ENCODE peak calls at places on chromosome 15, in six cellular contexts. N is neural progenitor cell, D is HCT116, A is hepatocyte, R is PC-3, S is MM.1S. I is an unnamed sample. For H3K4me1 and H3K27me3, the result is how much of the 10 kb centered on the place peaks cover.

GRCh38 chr15:89998923-89999675 is 2.0 kb upstream of the ZNF710 start:
- DNase-seq in N (no peak), D (no peak), A (no peak), R (no peak), S (no peak), I (no peak)

GRCh38 chr15:94083467-94083991 is 147.8 kb upstream of the MCTP2 start:
- DNase-seq in N (no peak), D (no peak), A (peak), R (no peak), S (no peak), I (no peak)

GRCh38 chr15:86879250-86880229 is 799.9 kb downstream of the AGBL1 start:
- DNase-seq in N (no peak), D (no peak), A (no peak), R (peak), S (no peak), I (no peak)

GRCh38 chr15:72285927-72286516 is 13.7 kb upstream of the PARP6 start:
- DNase-seq in N (peak), D (peak), A (peak), R (peak), S (peak), I (peak)

GRCh38 chr15:28086175-28086703 is 12.9 kb downstream of the OCA2 start:
- DNase-seq in N (peak), D (peak), A (peak), R (peak), S (peak), I (peak)

GRCh38 chr15:39685999-39686613 is 96.5 kb downstream of the FSIP1 start:
- DNase-seq in N (peak), D (peak), A (peak), R (peak), S (peak), I (peak)

GRCh38 chr15:90004671-90005070 is 3.5 kb downstream of the ZNF710 start:
- DNase-seq in N (no peak), D (no peak), A (peak), R (peak), S (no peak), I (no peak)

GRCh38 chr15:63752075-63752684 is 81.6 kb downstream of the HERC1 start:
- DNase-seq in N (peak), D (peak), A (peak), R (peak), S (peak), I (peak)

GRCh38 chr15:79673416-79674123 is 223.2 kb downstream of the MTHFS start:
- DNase-seq in N (peak), D (no peak), A (no peak), R (peak), S (no peak), I (peak)

GRCh38 chr15:101244039-101244781 is 7.6 kb downstream of the CHSY1 start:
- DNase-seq in N (no peak), D (no peak), A (no peak), R (no peak), S (no peak), I (no peak)

GRCh38 chr15:101242160-101242998 is 9.5 kb downstream of the CHSY1 start:
- DNase-seq in N (no peak), D (no peak), A (no peak), R (no peak), S (peak), I (no peak)

GRCh38 chr15:101242999-101243336 is 8.9 kb downstream of the CHSY1 start:
- DNase-seq in N (peak), D (no peak), A (no peak), R (no peak), S (no peak), I (no peak)

GRCh38 chr15:101244889-101245668 is 6.8 kb downstream of the CHSY1 start:
- DNase-seq in N (no peak), D (no peak), A (no peak), R (no peak), S (no peak), I (no peak)

GRCh38 chr15:101243420-101243819 is 8.4 kb downstream of the CHSY1 start:
- DNase-seq in N (no peak), D (no peak), A (no peak), R (no peak), S (no peak), I (no peak)
- H3K4me1 ChIP-seq in N (under half), D (under half), A (under half), R (under half), S (half or more), I (half or more)

GRCh38 chr15:65305776-65306175 is 1.3 kb downstream of the RNU5B-1 start:
- DNase-seq in N (no peak), D (no peak), A (no peak), R (no peak), S (no peak), I (no peak)
- TF ChIP-seq EZH2phosphoT487 in N (no peak), D (no peak), A (no peak), R (no peak), S (no peak), I (no peak)

DNA sequence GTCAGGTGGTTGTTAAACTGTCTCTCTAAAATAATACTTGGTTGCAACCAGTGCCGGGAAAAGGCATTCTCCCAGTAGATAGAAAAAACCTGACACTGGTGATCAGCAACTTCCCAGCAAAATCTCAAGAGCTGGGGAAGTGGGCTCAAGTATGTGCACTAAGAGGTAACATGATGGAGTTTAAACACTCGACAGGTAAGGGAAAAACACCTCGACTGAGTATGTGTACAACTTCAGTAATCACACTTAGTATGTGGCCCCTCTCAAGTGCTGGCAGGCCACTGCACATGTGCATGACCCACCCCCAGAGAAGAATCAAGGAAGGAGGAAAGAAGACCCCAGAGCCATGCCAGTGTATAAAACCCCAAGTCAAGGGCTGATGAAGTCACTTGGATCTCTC is 27.4 kb downstream of the SPESP1 start:
- DNase-seq in N (no peak), D (no peak), A (no peak), R (no peak), S (no peak), I (no peak)
- H3K27me3 ChIP-seq in N (under half), D (under half), A (under half), R (under half), S (under half), I (under half)

GRCh38 chr15:96274698-96275097 is 55.8 kb upstream of the NR2F2 start:
- DNase-seq in N (no peak), D (no peak), A (no peak), R (peak), S (no peak), I (no peak)

GRCh38 chr15:96272427-96272826 is 58.1 kb upstream of the NR2F2 start:
- DNase-seq in N (no peak), D (no peak), A (no peak), R (no peak), S (no peak), I (no peak)

GRCh38 chr15:96274087-96274440 is 56.4 kb upstream of the NR2F2 start:
- DNase-seq in N (no peak), D (no peak), A (no peak), R (no peak), S (no peak), I (no peak)

GRCh38 chr15:96270581-96271172 is 59.8 kb upstream of the NR2F2 start:
- DNase-seq in N (no peak), D (peak), A (peak), R (peak), S (no peak), I (no peak)

DNA sequence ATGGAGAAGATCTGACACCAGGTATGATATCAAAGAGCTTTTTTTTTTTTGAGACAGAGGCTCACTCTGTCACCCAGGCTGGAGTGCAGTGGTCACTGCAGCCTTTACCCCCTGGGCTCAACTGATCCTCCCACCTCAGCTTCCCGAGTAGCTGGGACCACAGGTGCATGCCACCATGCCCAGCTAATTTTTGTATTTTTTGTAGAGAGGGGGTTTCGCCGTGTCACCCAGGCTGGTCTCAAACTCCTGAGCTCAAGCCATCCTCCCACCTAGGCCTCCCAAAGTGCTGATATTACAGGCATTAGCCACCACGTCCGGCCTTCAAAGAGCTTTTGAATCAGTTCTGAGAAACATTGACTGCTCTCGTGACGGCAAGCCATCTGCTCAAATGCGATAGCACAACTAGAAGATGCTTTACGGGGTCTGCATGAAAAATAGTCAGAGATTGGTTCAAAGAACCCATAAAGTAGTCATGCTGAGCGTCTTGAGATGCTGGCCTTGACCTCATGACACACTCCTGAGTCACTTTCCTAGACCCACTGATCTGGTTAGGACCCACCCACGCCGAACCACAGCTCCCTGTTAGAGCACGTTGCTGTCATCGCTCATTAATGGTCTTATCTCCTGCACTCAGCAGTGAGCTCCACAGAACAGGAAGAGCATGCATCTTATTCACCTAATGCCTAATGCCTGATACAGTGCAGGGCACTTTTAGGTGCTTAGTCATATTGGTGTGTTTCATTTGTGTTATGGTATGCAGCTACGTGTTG is 57.0 kb upstream of the NR2F2 start:
- DNase-seq in N (no peak), D (peak), A (peak), R (peak), S (no peak), I (no peak)
- H3K4me1 ChIP-seq in N (under half), D (half or more), A (under half), R (half or more), S (under half), I (under half)

GRCh38 chr15:65287515-65287845 is 797 bp upstream of the PARP16 start:
- DNase-seq in N (no peak), D (no peak), A (no peak), R (no peak), S (no peak), I (no peak)
- TF ChIP-seq EZH2phosphoT487 in N (no peak), D (no peak), A (no peak), R (no peak), S (no peak), I (no peak)

DNA sequence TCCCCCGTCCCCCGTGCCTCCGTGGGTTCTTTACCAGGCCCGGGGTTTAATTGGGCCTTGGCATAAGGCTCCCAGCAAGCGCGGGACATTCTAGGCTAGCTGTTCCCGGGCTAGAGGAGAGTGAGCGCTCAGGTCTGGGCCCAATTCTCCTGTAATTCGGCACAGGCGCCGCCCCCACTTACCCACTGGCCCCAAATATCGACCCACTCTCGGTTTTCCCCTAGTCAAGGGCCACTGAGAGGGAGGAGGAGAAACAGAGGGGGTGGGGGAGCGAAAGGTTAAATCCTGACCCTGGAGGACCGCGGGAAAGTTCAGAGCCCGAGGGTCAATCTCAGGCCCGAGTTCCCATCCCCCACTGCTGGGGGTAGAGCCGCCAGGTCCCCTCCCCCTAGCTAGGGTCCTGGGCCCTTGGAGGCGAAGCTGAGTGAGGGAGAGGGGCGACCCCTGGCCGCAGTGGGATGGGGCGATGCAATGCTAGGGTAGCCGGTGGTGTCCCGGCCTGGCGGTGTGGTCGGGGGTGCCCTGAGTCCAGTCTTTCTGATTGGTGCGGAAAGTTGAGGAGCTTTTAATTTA is 8.5 kb upstream of the ONECUT1 start:
- DNase-seq in N (peak), D (no peak), A (no peak), R (no peak), S (no peak), I (peak)
- H3K27me3 ChIP-seq in N (half or more), D (under half), A (half or more), R (half or more), S (half or more), I (half or more)

GRCh38 chr15:92878593-92879053 is 21.5 kb upstream of the CHD2 start:
- DNase-seq in N (no peak), D (no peak), A (peak), R (no peak), S (no peak), I (no peak)
- H3K4me1 ChIP-seq in N (under half), D (under half), A (under half), R (under half), S (under half), I (under half)

DNA sequence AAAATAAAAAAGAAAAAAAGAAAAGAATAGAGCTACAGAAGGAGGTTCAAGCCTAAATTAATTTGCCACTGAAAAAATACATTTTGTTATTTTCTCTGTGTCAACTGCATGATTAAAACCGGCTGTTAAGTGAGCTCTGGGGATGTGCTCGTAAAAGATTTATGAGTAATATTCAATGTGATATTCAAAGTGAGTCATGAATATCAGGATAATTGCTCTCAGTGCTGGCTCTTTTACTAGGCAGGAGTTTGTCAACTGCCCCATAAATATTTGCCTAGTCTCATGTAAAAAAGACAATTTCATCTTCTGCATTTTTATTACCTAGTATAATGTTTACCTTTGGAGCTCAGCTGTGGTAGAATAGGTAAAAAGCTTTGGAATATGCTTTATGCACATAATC is 78.9 kb downstream of the CDIN1 start:
- DNase-seq in N (no peak), D (no peak), A (no peak), R (peak), S (no peak), I (no peak)
- TF ChIP-seq EZH2phosphoT487 in N (no peak), D (no peak), A (no peak), R (no peak), S (no peak), I (no peak)

I was measured in GM23338.